ENCODE peak calls at places on chromosomes 4 and X, in seven cellular contexts. F is suprapubic skin, B is retinal pigment epithelial cell, C is heart left ventricle, Z is AG10803, D is mesendoderm, M is stomach. J is an unnamed sample.
A peak's percentile ranks its signal among the peaks of the same experiment; 100 is the strongest.

GRCh38 chrX:68719904-68720614 is 72.6 kb downstream of the STARD8 start:
- DNase-seq in F (peak; percentile 35), B (no peak), C (no peak), Z (no peak), D (peak; percentile 65), M (peak; percentile 24), J (peak; percentile 5)

GRCh38 chrX:54043696-54044125 is 562 bp downstream of the PHF8 start:
- DNase-seq in F (no peak), B (no peak), C (peak; percentile 52), Z (peak; percentile 25), D (no peak), M (peak; percentile 34), J (peak; percentile 17)

GRCh38 chrX:17395154-17395553 is 20.2 kb downstream of the NHS start:
- DNase-seq in F (no peak), B (no peak), C (no peak), Z (peak; percentile 55), D (no peak), M (no peak), J (peak; percentile 51)

GRCh38 chrX:148133099-148133725 is 152.1 kb downstream of the FMR1NB start:
- DNase-seq in F (no peak), B (no peak), C (no peak), Z (peak; percentile 8), D (peak; percentile 3), M (no peak), J (no peak)

GRCh38 chr4:7101692-7102515 is 34.0 kb upstream of the GRPEL1 start:
- DNase-seq in F (peak; percentile 84), B (peak; percentile 21), C (peak; percentile 75), Z (peak; percentile 67), D (peak; percentile 89), M (peak; percentile 76), J (peak; percentile 64)

GRCh38 chrX:22666441-22666840 is 333.3 kb upstream of the DDX53 start:
- DNase-seq in F (no peak), B (no peak), C (no peak), Z (no peak), D (peak; percentile 76), M (no peak), J (peak; percentile 61)

GRCh38 chr4:4260185-4260751 is 12.2 kb upstream of the TMEM128 start:
- DNase-seq in F (no peak), B (no peak), C (no peak), Z (peak; percentile 69), D (peak; percentile 37), M (no peak), J (peak; percentile 65)

GRCh38 chrX:7941390-7942042 is 14.3 kb upstream of the PNPLA4 start:
- DNase-seq in F (no peak), B (no peak), C (no peak), Z (peak; percentile 6), D (peak; percentile 31), M (no peak), J (peak; percentile 20)

GRCh38 chr4:7649741-7650531 is 215.2 kb upstream of the PSAPL1 start:
- DNase-seq in F (no peak), B (no peak), C (no peak), Z (peak; percentile 95), D (no peak), M (no peak), J (peak; percentile 95)

GRCh38 chr4:149404143-149404542 is 411.5 kb downstream of the IQCM start:
- DNase-seq in F (no peak), B (no peak), C (no peak), Z (no peak), D (no peak), M (no peak), J (no peak)

GRCh38 chrX:154991039-154991438 is 31.5 kb downstream of the F8 start:
- DNase-seq in F (no peak), B (no peak), C (no peak), Z (no peak), D (no peak), M (no peak), J (no peak)

GRCh38 chr4:109251396-109251795 is 51.1 kb downstream of the COL25A1 start:
- DNase-seq in F (no peak), B (no peak), C (no peak), Z (no peak), D (no peak), M (no peak), J (no peak)

GRCh38 chr4:185290656-185291055 is 81.3 kb downstream of the SNX25 start:
- DNase-seq in F (no peak), B (no peak), C (no peak), Z (no peak), D (no peak), M (no peak), J (no peak)

GRCh38 chr4:174714393-174715211 is 114.4 kb downstream of the GLRA3 start:
- DNase-seq in F (no peak), B (no peak), C (peak; percentile 18), Z (peak; percentile 56), D (peak; percentile 77), M (peak; percentile 36), J (peak; percentile 66)

GRCh38 chr4:72094054-72094780 is 62.4 kb downstream of the NPFFR2 start:
- DNase-seq in F (no peak), B (no peak), C (no peak), Z (no peak), D (peak; percentile 18), M (no peak), J (no peak)

GRCh38 chr4:40722576-40723161 is 27.1 kb upstream of the NSUN7 start:
- DNase-seq in F (no peak), B (no peak), C (peak; percentile 34), Z (no peak), D (no peak), M (no peak), J (no peak)

GRCh38 chr4:52643846-52644245 is 15.3 kb downstream of the USP46 start:
- DNase-seq in F (peak; percentile 70), B (no peak), C (peak; percentile 93), Z (peak; percentile 74), D (no peak), M (peak; percentile 72), J (peak; percentile 76)

GRCh38 chr4:40622913-40623312 is 6.8 kb downstream of the RBM47 start:
- DNase-seq in F (no peak), B (no peak), C (no peak), Z (no peak), D (no peak), M (peak; percentile 64), J (no peak)

GRCh38 chrX:46876901-46877300 is 35.3 kb upstream of the JADE3 start:
- DNase-seq in F (no peak), B (no peak), C (no peak), Z (peak; percentile 50), D (no peak), M (no peak), J (no peak)

GRCh38 chr4:7867701-7868429 is 71.8 kb downstream of the AFAP1 start:
- DNase-seq in F (no peak), B (no peak), C (no peak), Z (no peak), D (no peak), M (no peak), J (peak; percentile 59)

GRCh38 chr4:177275999-177276398 is 33.7 kb upstream of the NEIL3 start:
- DNase-seq in F (no peak), B (no peak), C (no peak), Z (peak; percentile 1), D (no peak), M (no peak), J (no peak)

GRCh38 chr4:77193511-77194236 is 36.7 kb downstream of the CCNG2 start:
- DNase-seq in F (peak; percentile 70), B (no peak), C (peak; percentile 63), Z (no peak), D (peak; percentile 88), M (peak; percentile 62), J (no peak)

GRCh38 chr4:67886281-67886680 is 2.5 kb upstream of the TMPRSS11D start:
- DNase-seq in F (no peak), B (peak; percentile 12), C (no peak), Z (no peak), D (no peak), M (no peak), J (peak; percentile 80)

GRCh38 chr4:9988349-9988748 is 32.9 kb downstream of the SLC2A9 start:
- DNase-seq in F (no peak), B (no peak), C (no peak), Z (no peak), D (no peak), M (no peak), J (no peak)
- H3K4me3 ChIP-seq in F (no peak overlapping the region), B (no peak overlapping the region), C (no peak overlapping the region), Z (no peak overlapping the region), D (no peak overlapping the region), M (no peak overlapping the region), J (no peak overlapping the region)

GRCh38 chr4:119730644-119730995 is 102.0 kb upstream of the PDE5A start:
- DNase-seq in F (no peak), B (no peak), C (no peak), Z (peak; percentile 43), D (no peak), M (no peak), J (no peak)
- H3K4me3 ChIP-seq in F (no peak overlapping the region), B (no peak overlapping the region), C (no peak overlapping the region), Z (no peak overlapping the region), D (no peak overlapping the region), M (no peak overlapping the region), J (no peak overlapping the region)

GRCh38 chrX:133923113-133923512 is 62.3 kb downstream of the GPC3 start:
- DNase-seq in F (no peak), B (no peak), C (no peak), Z (no peak), D (peak; percentile 15), M (no peak), J (no peak)

GRCh38 chrX:133922390-133922772 is 63.0 kb downstream of the GPC3 start:
- DNase-seq in F (no peak), B (no peak), C (no peak), Z (no peak), D (no peak), M (no peak), J (peak; percentile 3)

GRCh38 chrX:133923548-133923947 is 61.8 kb downstream of the GPC3 start:
- DNase-seq in F (no peak), B (no peak), C (no peak), Z (no peak), D (no peak), M (no peak), J (no peak)

GRCh38 chrX:133921084-133921483 is 64.3 kb downstream of the GPC3 start:
- DNase-seq in F (no peak), B (no peak), C (no peak), Z (no peak), D (no peak), M (no peak), J (no peak)

GRCh38 chrX:133921764-133922389 is 63.5 kb downstream of the GPC3 start:
- DNase-seq in F (no peak), B (no peak), C (peak; percentile 31), Z (peak; percentile 16), D (peak; percentile 88), M (peak; percentile 72), J (peak; percentile 41)
- H3K4me3 ChIP-seq in F (no peak overlapping the region), B (no peak overlapping the region), C (no peak overlapping the region), Z (no peak overlapping the region), D (no peak overlapping the region), M (no peak overlapping the region), J (no peak overlapping the region)

DNA sequence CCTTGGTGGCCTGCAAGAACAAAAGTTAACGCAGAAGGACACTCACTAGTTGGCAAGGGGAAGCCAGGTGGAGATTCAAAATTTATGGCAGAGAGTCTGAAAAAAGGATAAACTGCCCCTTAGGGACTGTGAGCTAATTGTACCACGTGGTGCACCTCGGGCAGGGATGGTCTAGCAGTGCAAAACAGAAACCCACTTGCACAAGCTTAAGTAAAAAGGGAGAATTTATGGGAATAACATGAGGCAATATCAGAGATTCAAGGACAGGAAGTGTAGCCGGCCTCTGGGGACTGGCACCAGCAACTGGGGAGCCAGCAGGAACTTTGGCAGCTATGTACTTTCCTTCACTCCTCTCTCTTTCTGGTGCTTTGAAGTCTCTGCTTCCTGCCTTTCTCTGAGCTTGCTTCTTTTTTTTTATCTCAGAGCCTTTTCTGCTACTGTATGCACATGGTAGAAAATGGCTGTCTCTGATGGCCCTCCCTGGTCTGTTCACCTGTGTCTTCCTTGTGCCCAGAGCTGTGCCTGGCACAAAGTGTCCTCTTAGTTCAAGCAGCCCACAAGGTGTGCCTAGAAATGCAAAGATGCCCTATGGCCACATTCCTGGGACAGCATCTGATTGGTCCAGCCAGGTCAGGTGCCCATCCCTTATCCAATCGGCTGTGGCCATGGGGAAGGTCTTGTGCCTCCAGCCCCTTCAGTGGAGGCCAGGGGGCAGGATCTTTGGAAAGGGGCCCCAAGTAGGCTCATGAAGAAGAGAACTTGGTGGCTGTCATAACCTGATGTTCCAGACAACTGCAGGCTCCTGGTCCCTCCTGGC is 114.8 kb upstream of the ATP6AP2 start:
- DNase-seq in F (no peak), B (no peak), C (no peak), Z (peak; percentile 32), D (no peak), M (no peak), J (peak; percentile 1)
- H3K4me3 ChIP-seq in F (no peak overlapping the region), B (no peak overlapping the region), C (no peak overlapping the region), Z (no peak overlapping the region), D (no peak overlapping the region), M (no peak overlapping the region), J (no peak overlapping the region)

J was measured in fibroblast of mammary gland.